ENCODE peak calls at places on chromosomes 5 and 9, in five cellular contexts. One of them, this sample, is unnamed.

GRCh38 chr5:74052441-74052840 is 426.4 kb downstream of the ARHGEF28 start:
- DNase-seq in GM12878: no peak
- DNase-seq in cardiac muscle cell: no peak
- DNase-seq in heart left ventricle: no peak
- DNase-seq in mesenchymal stem cell: no peak
- DNase-seq in this sample: no peak

GRCh38 chr5:146001544-146002185 is 65.3 kb downstream of the SH3RF2 start:
- DNase-seq in GM12878: no peak
- DNase-seq in cardiac muscle cell: no peak
- DNase-seq in heart left ventricle: no peak
- DNase-seq in mesenchymal stem cell: no peak
- DNase-seq in this sample: no peak

GRCh38 chr5:39427225-39427624 is 2.4 kb upstream of the DAB2 start:
- DNase-seq in GM12878: no peak
- DNase-seq in cardiac muscle cell: no peak
- DNase-seq in heart left ventricle: no peak
- DNase-seq in mesenchymal stem cell: peak; percentile 23
- DNase-seq in this sample: no peak

GRCh38 chr5:149411738-149412519 is 32.8 kb upstream of the IL17B start:
- DNase-seq in GM12878: no peak
- DNase-seq in cardiac muscle cell: no peak
- DNase-seq in heart left ventricle: no peak
- DNase-seq in mesenchymal stem cell: no peak
- DNase-seq in this sample: no peak

GRCh38 chr5:16578474-16578883 is 38.3 kb downstream of the RETREG1 start:
- DNase-seq in GM12878: no peak
- DNase-seq in cardiac muscle cell: no peak
- DNase-seq in heart left ventricle: no peak
- DNase-seq in mesenchymal stem cell: no peak
- DNase-seq in this sample: no peak

GRCh38 chr5:1320436-1321344 is 24.2 kb downstream of the CLPTM1L start:
- DNase-seq in GM12878: no peak
- DNase-seq in cardiac muscle cell: no peak
- DNase-seq in heart left ventricle: peak; percentile 16
- DNase-seq in mesenchymal stem cell: no peak
- DNase-seq in this sample: no peak

GRCh38 chr5:177496111-177497010 is 1.0 kb downstream of the PDLIM7 start:
- DNase-seq in GM12878: no peak
- DNase-seq in cardiac muscle cell: peak; percentile 96
- DNase-seq in heart left ventricle: peak; percentile 88
- DNase-seq in mesenchymal stem cell: peak; percentile 95
- DNase-seq in this sample: no peak

GRCh38 chr5:168328804-168329203 is 37.4 kb downstream of the WWC1 start:
- DNase-seq in GM12878: peak; percentile 39
- DNase-seq in cardiac muscle cell: peak; percentile 72
- DNase-seq in heart left ventricle: no peak
- DNase-seq in mesenchymal stem cell: peak; percentile 44
- DNase-seq in this sample: no peak

GRCh38 chr5:134007581-134008256 is 2.9 kb upstream of the VDAC1 start:
- DNase-seq in GM12878: no peak
- DNase-seq in cardiac muscle cell: no peak
- DNase-seq in heart left ventricle: no peak
- DNase-seq in mesenchymal stem cell: no peak
- DNase-seq in this sample: no peak

GRCh38 chr5:78647411-78647818 is 1.2 kb downstream of the LHFPL2 start:
- DNase-seq in GM12878: no peak
- DNase-seq in cardiac muscle cell: peak; percentile 48
- DNase-seq in heart left ventricle: no peak
- DNase-seq in mesenchymal stem cell: peak; percentile 54
- DNase-seq in this sample: no peak

GRCh38 chr9:88950341-88951141 is 40.7 kb upstream of the S1PR3 start:
- DNase-seq in GM12878: no peak
- DNase-seq in cardiac muscle cell: peak; percentile 14
- DNase-seq in heart left ventricle: no peak
- DNase-seq in mesenchymal stem cell: peak; percentile 81
- DNase-seq in this sample: no peak

GRCh38 chr9:68973619-68974018 is 40.3 kb downstream of the PRKACG start:
- DNase-seq in GM12878: no peak
- DNase-seq in cardiac muscle cell: no peak
- DNase-seq in heart left ventricle: peak; percentile 55
- DNase-seq in mesenchymal stem cell: no peak
- DNase-seq in this sample: no peak

GRCh38 chr9:119961774-119962408 is 592.7 kb upstream of the BRINP1 start:
- DNase-seq in GM12878: no peak
- DNase-seq in cardiac muscle cell: peak; percentile 47
- DNase-seq in heart left ventricle: no peak
- DNase-seq in mesenchymal stem cell: peak; percentile 39
- DNase-seq in this sample: no peak

GRCh38 chr5:160213537-160213936 is 15.8 kb upstream of the FABP6 start:
- DNase-seq in GM12878: no peak
- DNase-seq in cardiac muscle cell: no peak
- DNase-seq in heart left ventricle: no peak
- DNase-seq in mesenchymal stem cell: no peak
- DNase-seq in this sample: no peak

GRCh38 chr9:70478963-70479641 is 64.6 kb upstream of the KLF9 start:
- DNase-seq in GM12878: no peak
- DNase-seq in cardiac muscle cell: no peak
- DNase-seq in heart left ventricle: no peak
- DNase-seq in mesenchymal stem cell: peak; percentile 75
- DNase-seq in this sample: no peak

GRCh38 chr9:76379494-76379893 is 14.7 kb downstream of the RFK start:
- DNase-seq in GM12878: no peak
- DNase-seq in cardiac muscle cell: no peak
- DNase-seq in heart left ventricle: no peak
- DNase-seq in mesenchymal stem cell: peak; percentile 34
- DNase-seq in this sample: no peak

GRCh38 chr5:95281211-95281610 is 3.7 kb downstream of the MCTP1 start:
- DNase-seq in GM12878: no peak
- DNase-seq in cardiac muscle cell: no peak
- DNase-seq in heart left ventricle: no peak
- DNase-seq in mesenchymal stem cell: peak; percentile 22
- DNase-seq in this sample: no peak

GRCh38 chr5:95284512-95285405 is at the start of gene MCTP1:
- DNase-seq in GM12878: no peak
- DNase-seq in cardiac muscle cell: peak; percentile 58
- DNase-seq in heart left ventricle: no peak
- DNase-seq in mesenchymal stem cell: peak; percentile 19
- DNase-seq in this sample: no peak

GRCh38 chr5:95283022-95283615 is 1.8 kb downstream of the MCTP1 start:
- DNase-seq in GM12878: no peak
- DNase-seq in cardiac muscle cell: no peak
- DNase-seq in heart left ventricle: no peak
- DNase-seq in mesenchymal stem cell: no peak
- DNase-seq in this sample: no peak

GRCh38 chr5:95283761-95284511 is 958 bp downstream of the MCTP1 start:
- DNase-seq in GM12878: no peak
- DNase-seq in cardiac muscle cell: peak; percentile 63
- DNase-seq in heart left ventricle: peak; percentile 33
- DNase-seq in mesenchymal stem cell: peak; percentile 14
- DNase-seq in this sample: no peak

GRCh38 chr5:95285406-95285761 is 490 bp upstream of the MCTP1 start:
- DNase-seq in GM12878: no peak
- DNase-seq in cardiac muscle cell: peak; percentile 2
- DNase-seq in heart left ventricle: no peak
- DNase-seq in mesenchymal stem cell: peak; percentile 4
- DNase-seq in this sample: no peak
- H3K27me3 ChIP-seq in GM12878: peaks cover 20% of the 10 kb centered on the region
- H3K27me3 ChIP-seq in cardiac muscle cell: peaks cover 93% of the 10 kb centered on the region
- H3K27me3 ChIP-seq in heart left ventricle: peaks cover 80% of the 10 kb centered on the region
- H3K27me3 ChIP-seq in mesenchymal stem cell: peaks cover 75% of the 10 kb centered on the region
- H3K27me3 ChIP-seq in this sample: peaks cover 20% of the 10 kb centered on the region

DNA sequence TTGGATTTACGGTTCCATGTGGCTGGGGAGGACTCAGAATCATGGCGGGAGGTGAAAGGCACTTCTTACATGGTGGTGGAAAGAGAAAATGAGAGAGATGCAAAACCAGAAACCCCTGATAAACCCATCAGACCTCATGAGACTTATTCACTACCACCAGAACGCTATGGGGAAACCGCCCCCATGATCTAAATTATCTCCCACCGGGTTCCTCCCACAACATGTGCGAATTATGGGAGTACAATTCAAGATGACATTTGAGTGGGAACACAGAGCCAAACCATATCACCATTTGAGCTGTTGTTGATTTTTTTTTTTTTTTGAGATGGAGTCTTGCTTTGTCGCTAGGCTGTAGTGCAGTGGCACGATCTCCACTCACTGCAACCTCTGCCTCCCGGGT is 16.5 kb downstream of the DAB2IP start:
- DNase-seq in GM12878: no peak
- DNase-seq in cardiac muscle cell: no peak
- DNase-seq in heart left ventricle: no peak
- DNase-seq in mesenchymal stem cell: no peak
- DNase-seq in this sample: no peak
- H3K27ac ChIP-seq in GM12878: no peak overlapping the region
- H3K27ac ChIP-seq in cardiac muscle cell: no peak overlapping the region
- H3K27ac ChIP-seq in heart left ventricle: no peak overlapping the region
- H3K27ac ChIP-seq in mesenchymal stem cell: no peak overlapping the region
- H3K27ac ChIP-seq in this sample: no peak overlapping the region

GRCh38 chr5:159107308-159107707 is 7.6 kb upstream of the EBF1 start:
- DNase-seq in GM12878: no peak
- DNase-seq in cardiac muscle cell: no peak
- DNase-seq in heart left ventricle: no peak
- DNase-seq in mesenchymal stem cell: no peak
- DNase-seq in this sample: no peak
- H3K27me3 ChIP-seq in GM12878: no peaks in the 10 kb centered on the region
- H3K27me3 ChIP-seq in cardiac muscle cell: peaks cover 86% of the 10 kb centered on the region
- H3K27me3 ChIP-seq in heart left ventricle: peaks cover 37% of the 10 kb centered on the region
- H3K27me3 ChIP-seq in mesenchymal stem cell: no peaks in the 10 kb centered on the region
- H3K27me3 ChIP-seq in this sample: peaks cover 36% of the 10 kb centered on the region

GRCh38 chr5:142685418-142686209 is at the start of gene FGF1:
- DNase-seq in GM12878: no peak
- DNase-seq in cardiac muscle cell: peak; percentile 13
- DNase-seq in heart left ventricle: peak; percentile 80
- DNase-seq in mesenchymal stem cell: no peak
- DNase-seq in this sample: no peak
- H3K27ac ChIP-seq in GM12878: no peak within 1 kb of the TSS
- H3K27ac ChIP-seq in cardiac muscle cell: peak within 1 kb of the TSS; percentile 1
- H3K27ac ChIP-seq in heart left ventricle: peak within 1 kb of the TSS; percentile 89
- H3K27ac ChIP-seq in mesenchymal stem cell: no peak within 1 kb of the TSS
- H3K27ac ChIP-seq in this sample: no peak within 1 kb of the TSS

DNA sequence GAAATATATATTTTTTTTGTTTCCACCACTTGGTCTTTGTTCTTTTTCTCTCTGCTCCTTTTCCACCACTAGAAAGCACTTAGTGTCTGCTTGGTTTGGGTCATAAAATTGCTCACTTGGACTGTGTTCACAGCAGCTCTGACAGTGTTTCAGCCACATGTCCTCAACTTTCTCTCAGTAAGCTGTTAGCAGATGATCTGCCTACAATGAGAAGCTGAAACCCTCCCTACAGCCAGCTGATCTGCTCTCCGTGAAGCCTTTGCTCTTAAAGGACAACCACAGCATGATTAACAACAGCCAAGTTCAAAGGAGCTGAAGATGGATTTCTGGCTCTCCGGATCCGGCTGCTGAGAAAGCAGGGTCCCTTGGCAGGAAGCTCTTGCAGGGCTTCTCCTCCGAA is 31.6 kb downstream of the PRLR start:
- DNase-seq in GM12878: no peak
- DNase-seq in cardiac muscle cell: peak; percentile 5
- DNase-seq in heart left ventricle: no peak
- DNase-seq in mesenchymal stem cell: peak; percentile 83
- DNase-seq in this sample: no peak
- H3K27me3 ChIP-seq in GM12878: no peaks in the 10 kb centered on the region
- H3K27me3 ChIP-seq in cardiac muscle cell: no peaks in the 10 kb centered on the region
- H3K27me3 ChIP-seq in heart left ventricle: no peaks in the 10 kb centered on the region
- H3K27me3 ChIP-seq in mesenchymal stem cell: peaks cover 4% of the 10 kb centered on the region
- H3K27me3 ChIP-seq in this sample: no peaks in the 10 kb centered on the region

GRCh38 chr5:170314696-170315095 is 17.1 kb upstream of the LCP2 start:
- DNase-seq in GM12878: no peak
- DNase-seq in cardiac muscle cell: no peak
- DNase-seq in heart left ventricle: no peak
- DNase-seq in mesenchymal stem cell: no peak
- DNase-seq in this sample: no peak

GRCh38 chr5:170312666-170313065 is 15.1 kb upstream of the LCP2 start:
- DNase-seq in GM12878: no peak
- DNase-seq in cardiac muscle cell: no peak
- DNase-seq in heart left ventricle: no peak
- DNase-seq in mesenchymal stem cell: peak; percentile 83
- DNase-seq in this sample: peak; percentile 93

GRCh38 chr5:170316933-170317332 is 19.4 kb upstream of the LCP2 start:
- DNase-seq in GM12878: no peak
- DNase-seq in cardiac muscle cell: no peak
- DNase-seq in heart left ventricle: no peak
- DNase-seq in mesenchymal stem cell: no peak
- DNase-seq in this sample: no peak

GRCh38 chr5:170313344-170313743 is 15.8 kb upstream of the LCP2 start:
- DNase-seq in GM12878: no peak
- DNase-seq in cardiac muscle cell: no peak
- DNase-seq in heart left ventricle: no peak
- DNase-seq in mesenchymal stem cell: no peak
- DNase-seq in this sample: peak; percentile 62

GRCh38 chr5:170315154-170315553 is 17.6 kb upstream of the LCP2 start:
- DNase-seq in GM12878: no peak
- DNase-seq in cardiac muscle cell: peak; percentile 21
- DNase-seq in heart left ventricle: peak; percentile 78
- DNase-seq in mesenchymal stem cell: peak; percentile 12
- DNase-seq in this sample: no peak
- H3K27ac ChIP-seq in GM12878: no peak overlapping the region
- H3K27ac ChIP-seq in cardiac muscle cell: no peak overlapping the region
- H3K27ac ChIP-seq in heart left ventricle: peak overlapping the region; percentile 57
- H3K27ac ChIP-seq in mesenchymal stem cell: no peak overlapping the region
- H3K27ac ChIP-seq in this sample: no peak overlapping the region

GRCh38 chr9:129437626-129438323 is 183.1 kb downstream of the C9orf50 start:
- DNase-seq in GM12878: no peak
- DNase-seq in cardiac muscle cell: no peak
- DNase-seq in heart left ventricle: peak; percentile 57
- DNase-seq in mesenchymal stem cell: no peak
- DNase-seq in this sample: no peak
- H3K27me3 ChIP-seq in GM12878: peaks cover 30% of the 10 kb centered on the region
- H3K27me3 ChIP-seq in cardiac muscle cell: peaks cover 9% of the 10 kb centered on the region
- H3K27me3 ChIP-seq in heart left ventricle: no peaks in the 10 kb centered on the region
- H3K27me3 ChIP-seq in mesenchymal stem cell: peaks cover 27% of the 10 kb centered on the region
- H3K27me3 ChIP-seq in this sample: peaks cover 19% of the 10 kb centered on the region